ENCODE peak calls at places on chromosomes 7 and 10, in four cellular contexts. One of them, this sample, is unnamed.

GRCh38 chr7:91293840-91294239 is 29.6 kb downstream of the FZD1 start:
- DNase-seq in NCI-H524: no peak
- DNase-seq in frontal cortex: no peak
- DNase-seq in cerebellar nuclear complex: no peak
- DNase-seq in this sample: no peak

GRCh38 chr7:44581426-44581906 is 565 bp downstream of the TMED4 start:
- DNase-seq in NCI-H524: peak
- DNase-seq in frontal cortex: no peak
- DNase-seq in cerebellar nuclear complex: no peak
- DNase-seq in this sample: no peak

GRCh38 chr10:75765705-75766104 is 334.3 kb downstream of the LRMDA start:
- DNase-seq in NCI-H524: no peak
- DNase-seq in frontal cortex: no peak
- DNase-seq in cerebellar nuclear complex: no peak
- DNase-seq in this sample: no peak

GRCh38 chr7:44965441-44965903 is 13.3 kb downstream of the MYO1G start:
- DNase-seq in NCI-H524: no peak
- DNase-seq in frontal cortex: no peak
- DNase-seq in cerebellar nuclear complex: no peak
- DNase-seq in this sample: no peak

GRCh38 chr10:25082276-25083204 is 66.1 kb downstream of the THNSL1 start:
- DNase-seq in NCI-H524: no peak
- DNase-seq in frontal cortex: no peak
- DNase-seq in cerebellar nuclear complex: no peak
- DNase-seq in this sample: no peak

GRCh38 chr10:110414563-110415309 is 83.0 kb upstream of the DUSP5 start:
- DNase-seq in NCI-H524: no peak
- DNase-seq in frontal cortex: no peak
- DNase-seq in cerebellar nuclear complex: no peak
- DNase-seq in this sample: no peak

GRCh38 chr7:5349437-5350173 is 66.9 kb downstream of the SLC29A4 start:
- DNase-seq in NCI-H524: no peak
- DNase-seq in frontal cortex: no peak
- DNase-seq in cerebellar nuclear complex: no peak
- DNase-seq in this sample: no peak

GRCh38 chr7:64562246-64562620 is 638 bp downstream of the ZNF680 start:
- DNase-seq in NCI-H524: no peak
- DNase-seq in frontal cortex: no peak
- DNase-seq in cerebellar nuclear complex: no peak
- DNase-seq in this sample: no peak

GRCh38 chr7:36946401-36946739 is 222.1 kb upstream of the AOAH start:
- DNase-seq in NCI-H524: peak
- DNase-seq in frontal cortex: no peak
- DNase-seq in cerebellar nuclear complex: no peak
- DNase-seq in this sample: no peak

GRCh38 chr7:23603632-23604295 is 6.6 kb downstream of the CCDC126 start:
- DNase-seq in NCI-H524: no peak
- DNase-seq in frontal cortex: no peak
- DNase-seq in cerebellar nuclear complex: no peak
- DNase-seq in this sample: no peak

GRCh38 chr10:29057712-29058426 is 231.0 kb upstream of the LYZL1 start:
- DNase-seq in NCI-H524: no peak
- DNase-seq in frontal cortex: no peak
- DNase-seq in cerebellar nuclear complex: no peak
- DNase-seq in this sample: no peak

GRCh38 chr7:85103352-85103751 is 83.5 kb downstream of the SEMA3D start:
- DNase-seq in NCI-H524: no peak
- DNase-seq in frontal cortex: no peak
- DNase-seq in cerebellar nuclear complex: no peak
- DNase-seq in this sample: no peak

GRCh38 chr7:21947056-21947455 is 1.4 kb upstream of the CDCA7L start:
- DNase-seq in NCI-H524: no peak
- DNase-seq in frontal cortex: no peak
- DNase-seq in cerebellar nuclear complex: no peak
- DNase-seq in this sample: no peak

GRCh38 chr10:30736685-30737232 is 107.2 kb upstream of the LYZL2 start:
- DNase-seq in NCI-H524: no peak
- DNase-seq in frontal cortex: no peak
- DNase-seq in cerebellar nuclear complex: no peak
- DNase-seq in this sample: no peak

GRCh38 chr10:29238531-29239080 is 50.3 kb upstream of the LYZL1 start:
- DNase-seq in NCI-H524: no peak
- DNase-seq in frontal cortex: no peak
- DNase-seq in cerebellar nuclear complex: no peak
- DNase-seq in this sample: no peak

GRCh38 chr7:84799131-84799530 is 387.7 kb downstream of the SEMA3D start:
- DNase-seq in NCI-H524: no peak
- DNase-seq in frontal cortex: no peak
- DNase-seq in cerebellar nuclear complex: no peak
- DNase-seq in this sample: no peak

GRCh38 chr7:7136423-7136822 is 45.9 kb upstream of the C1GALT1 start:
- DNase-seq in NCI-H524: no peak
- DNase-seq in frontal cortex: no peak
- DNase-seq in cerebellar nuclear complex: no peak
- DNase-seq in this sample: no peak

GRCh38 chr10:28677889-28678686 is 767 bp downstream of the BAMBI start:
- DNase-seq in NCI-H524: peak
- DNase-seq in frontal cortex: no peak
- DNase-seq in cerebellar nuclear complex: no peak
- DNase-seq in this sample: peak

GRCh38 chr10:14474656-14475055 is 143.9 kb upstream of the FRMD4A start:
- DNase-seq in NCI-H524: no peak
- DNase-seq in frontal cortex: no peak
- DNase-seq in cerebellar nuclear complex: no peak
- DNase-seq in this sample: no peak

This sample was measured in progenitor cell of endocrine pancreas.